ENCODE peak calls at places on chromosomes 16 and 17, in seven cellular contexts. B is hippocampal formation, R is DMS153, Z is pancreas, T is NCI-H1417 treated with DMSO at 0.1 percent for 48 hours, G is myocyte, W is brain microvascular endothelial cell. S is an unnamed sample.

GRCh38 chr16:47311738-47312505 is 148.9 kb downstream of the ITFG1 start:
- DNase-seq in Z (no peak), B (peak; percentile 16), G (no peak), W (no peak), R (no peak), T (no peak), S (no peak)

GRCh38 chr16:70658921-70659320 is 12.6 kb downstream of the IL34 start:
- DNase-seq in B (no peak), R (no peak), T (no peak), G (no peak), Z (no peak), W (no peak), S (no peak)

GRCh38 chr17:19392303-19392702 is 5.3 kb upstream of the MFAP4 start:
- DNase-seq in R (no peak), G (no peak), W (no peak), B (no peak), Z (no peak), T (no peak), S (no peak)

GRCh38 chr17:8080208-8080798 is 7.2 kb downstream of the ALOX12B start:
- DNase-seq in Z (peak; percentile 40), T (no peak), B (no peak), W (no peak), G (no peak), R (no peak), S (no peak)

GRCh38 chr17:22507823-22508222 is 815.5 kb downstream of the KCNJ18 start:
- DNase-seq in Z (no peak), B (no peak), G (no peak), R (no peak), T (no peak), W (no peak), S (no peak)

GRCh38 chr17:76716146-76716833 is 5.5 kb upstream of the MXRA7 start:
- DNase-seq in Z (no peak), T (no peak), G (peak; percentile 98), W (peak; percentile 99), B (no peak), R (no peak), S (no peak)

GRCh38 chr17:62062936-62063335 is 2.1 kb downstream of the MED13 start:
- DNase-seq in B (no peak), W (no peak), R (no peak), Z (no peak), G (no peak), T (no peak), S (no peak)

GRCh38 chr16:68737730-68738590 is 868 bp downstream of the CDH1 start:
- DNase-seq in G (no peak), B (no peak), R (peak; percentile 46), T (no peak), W (no peak), Z (peak; percentile 95), S (peak; percentile 19)

GRCh38 chr17:82077617-82078358 is 12.2 kb upstream of the DUS1L start:
- DNase-seq in W (no peak), T (no peak), B (no peak), Z (peak; percentile 65), R (no peak), G (no peak), S (peak; percentile 61)

S was measured in ovary.